ENCODE peak calls at places on chromosomes 4 and X, in seven cellular contexts. Y is upper lobe of left lung, E is tibial artery, N is epithelial cell of esophagus, M is SK-N-SH, D is IMR-90, S is HL-60. A is an unnamed sample.

GRCh38 chrX:153765138-153766079 is 1.4 kb downstream of the PLXNB3 start:
- DNase-seq in Y (no peak), E (no peak), N (no peak), M (peak; percentile 82), D (peak; percentile 5), S (no peak), A (peak; percentile 12)

GRCh38 chr4:93359609-93360008 is 468.9 kb upstream of the ATOH1 start:
- DNase-seq in Y (no peak), E (no peak), N (no peak), M (no peak), D (no peak), S (no peak), A (no peak)

GRCh38 chr4:26088433-26088928 is 174.5 kb downstream of the SMIM20 start:
- DNase-seq in Y (no peak), E (no peak), N (peak; percentile 82), M (no peak), D (peak; percentile 78), S (no peak), A (peak; percentile 38)

GRCh38 chr4:127261476-127261875 is 371.3 kb upstream of the INTU start:
- DNase-seq in Y (no peak), E (no peak), N (peak; percentile 73), M (no peak), D (no peak), S (no peak), A (no peak)

GRCh38 chr4:57080781-57081650 is 29.2 kb downstream of the IGFBP7 start:
- DNase-seq in Y (no peak), E (no peak), N (peak; percentile 91), M (no peak), D (peak; percentile 98), S (no peak), A (peak; percentile 96)

GRCh38 chr4:176156656-176157055 is 38.7 kb downstream of the SPATA4 start:
- DNase-seq in Y (no peak), E (no peak), N (peak; percentile 5), M (no peak), D (no peak), S (no peak), A (peak; percentile 57)

GRCh38 chr4:7698586-7698985 is 241.1 kb downstream of the AFAP1 start:
- DNase-seq in Y (no peak), E (no peak), N (no peak), M (peak; percentile 67), D (peak; percentile 11), S (no peak), A (no peak)

GRCh38 chrX:118631586-118631985 is 95.8 kb upstream of the IL13RA1 start:
- DNase-seq in Y (no peak), E (no peak), N (no peak), M (no peak), D (no peak), S (no peak), A (no peak)

GRCh38 chrX:96004386-96004785 is 680.3 kb upstream of the DIAPH2 start:
- DNase-seq in Y (no peak), E (no peak), N (peak; percentile 76), M (no peak), D (peak; percentile 74), S (no peak), A (peak; percentile 71)

GRCh38 chrX:147914609-147915008 is 2.9 kb downstream of the FMR1 start:
- DNase-seq in Y (no peak), E (no peak), N (no peak), M (no peak), D (no peak), S (no peak), A (no peak)

GRCh38 chr4:155854597-155855226 is 11.4 kb downstream of the ASIC5 start:
- DNase-seq in Y (no peak), E (no peak), N (no peak), M (no peak), D (peak; percentile 86), S (no peak), A (peak; percentile 17)

GRCh38 chrX:40746536-40746935 is 11.2 kb upstream of the MED14 start:
- DNase-seq in Y (no peak), E (no peak), N (no peak), M (no peak), D (no peak), S (no peak), A (no peak)

GRCh38 chrX:87663421-87663820 is 145.8 kb downstream of the KLHL4 start:
- DNase-seq in Y (no peak), E (no peak), N (peak; percentile 3), M (no peak), D (no peak), S (no peak), A (peak; percentile 18)

GRCh38 chr4:20422398-20422797 is 170.7 kb downstream of the SLIT2 start:
- DNase-seq in Y (peak; percentile 31), E (no peak), N (peak; percentile 78), M (peak; percentile 46), D (peak; percentile 52), S (no peak), A (peak; percentile 80)

GRCh38 chrX:133922390-133922772 is 63.0 kb downstream of the GPC3 start:
- DNase-seq in Y (no peak), E (no peak), N (no peak), M (no peak), D (no peak), S (no peak), A (no peak)

GRCh38 chrX:13115457-13115856 is 71.0 kb upstream of the FAM9C start:
- DNase-seq in Y (peak; percentile 36), E (no peak), N (no peak), M (no peak), D (no peak), S (no peak), A (no peak)

GRCh38 chr4:89834486-89835209 is 2.3 kb downstream of the SNCA start:
- DNase-seq in Y (no peak), E (no peak), N (no peak), M (no peak), D (no peak), S (no peak), A (no peak)

GRCh38 chr4:89835413-89835812 is 1.5 kb downstream of the SNCA start:
- DNase-seq in Y (no peak), E (no peak), N (peak; percentile 14), M (no peak), D (no peak), S (no peak), A (no peak)

GRCh38 chr4:89829470-89830138 is 7.4 kb downstream of the SNCA start:
- DNase-seq in Y (peak; percentile 44), E (no peak), N (peak; percentile 80), M (no peak), D (no peak), S (peak; percentile 83), A (peak; percentile 68)
- H3K4me3 ChIP-seq in Y (no peak overlapping the region), E (no peak overlapping the region), N (no peak overlapping the region), M (no peak overlapping the region), D (no peak overlapping the region), S (no peak overlapping the region), A (no peak overlapping the region)

DNA sequence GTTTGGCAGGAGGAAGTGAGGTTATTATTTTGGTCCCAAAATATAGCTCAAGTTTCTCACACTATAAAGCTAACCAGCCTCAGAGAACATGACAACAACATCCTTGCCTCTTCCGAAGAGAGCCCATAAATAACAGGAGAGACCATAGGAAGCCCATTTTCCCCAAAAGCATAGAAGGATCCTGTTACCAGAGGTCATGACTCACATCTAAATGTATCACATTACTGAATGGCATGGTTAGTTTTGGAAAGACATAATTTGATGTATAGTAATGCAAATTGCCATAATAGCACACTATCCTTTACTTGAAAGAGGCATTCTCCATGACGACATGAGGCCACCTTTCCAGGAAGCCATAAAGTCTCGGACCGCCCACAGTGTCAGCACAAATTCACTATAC is 238.8 kb upstream of the GRIA3 start:
- DNase-seq in Y (no peak), E (no peak), N (no peak), M (no peak), D (no peak), S (no peak), A (no peak)
- H3K4me3 ChIP-seq in Y (no peak overlapping the region), E (no peak overlapping the region), N (no peak overlapping the region), M (no peak overlapping the region), D (no peak overlapping the region), S (no peak overlapping the region), A (no peak overlapping the region)

GRCh38 chrX:141185366-141185765 is 8.4 kb upstream of the LDOC1 start:
- DNase-seq in Y (no peak), E (no peak), N (no peak), M (no peak), D (no peak), S (no peak), A (no peak)
- H3K4me3 ChIP-seq in Y (no peak overlapping the region), E (no peak overlapping the region), N (no peak overlapping the region), M (no peak overlapping the region), D (no peak overlapping the region), S (no peak overlapping the region), A (no peak overlapping the region)

GRCh38 chrX:370963-371745 is 15.6 kb downstream of the PPP2R3B start:
- DNase-seq in Y (no peak), E (no peak), N (no peak), M (no peak), D (no peak), S (no peak), A (no peak)

GRCh38 chrX:372856-373640 is 13.7 kb downstream of the PPP2R3B start:
- DNase-seq in Y (no peak), E (no peak), N (no peak), M (no peak), D (peak; percentile 44), S (no peak), A (peak; percentile 34)

GRCh38 chrX:370244-370962 is 16.3 kb downstream of the PPP2R3B start:
- DNase-seq in Y (no peak), E (no peak), N (no peak), M (no peak), D (no peak), S (no peak), A (no peak)

GRCh38 chrX:373641-374471 is 12.9 kb downstream of the PPP2R3B start:
- DNase-seq in Y (no peak), E (no peak), N (peak; percentile 53), M (no peak), D (peak; percentile 27), S (no peak), A (peak; percentile 31)

GRCh38 chrX:371907-372306 is 14.8 kb downstream of the PPP2R3B start:
- DNase-seq in Y (no peak), E (no peak), N (no peak), M (no peak), D (no peak), S (no peak), A (no peak)
- H3K4me3 ChIP-seq in Y (no peak overlapping the region), E (no peak overlapping the region), N (no peak overlapping the region), M (no peak overlapping the region), D (no peak overlapping the region), S (no peak overlapping the region), A (no peak overlapping the region)

DNA sequence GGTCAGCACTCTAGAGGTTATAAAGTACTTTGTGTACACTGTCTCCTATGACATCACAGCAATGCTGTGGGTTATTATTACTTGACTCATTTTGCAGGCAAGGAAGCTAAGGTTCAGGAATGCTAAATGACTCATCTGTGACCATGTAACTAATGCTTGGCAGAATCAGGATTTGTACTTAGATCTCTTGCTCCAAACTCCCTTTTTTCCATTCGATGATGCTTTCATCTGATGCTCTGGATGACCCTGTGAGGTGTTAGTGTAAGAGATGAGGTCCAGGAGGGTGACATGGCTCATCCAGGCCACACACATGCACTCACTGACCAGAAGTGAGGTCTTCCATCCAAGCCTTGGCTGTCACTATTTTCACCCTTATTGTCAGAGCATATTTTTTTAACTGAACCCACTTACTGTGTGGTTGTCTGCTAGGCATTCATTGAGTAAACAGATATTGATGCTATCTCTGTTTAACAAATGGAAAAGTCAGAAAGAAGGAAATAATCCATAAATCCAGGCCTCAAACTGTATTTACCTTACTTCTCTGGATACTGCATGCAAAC is 59.0 kb downstream of the RHOH start:
- DNase-seq in Y (no peak), E (no peak), N (peak; percentile 96), M (no peak), D (peak; percentile 99), S (no peak), A (peak; percentile 96)
- H3K4me3 ChIP-seq in Y (no peak overlapping the region), E (no peak overlapping the region), N (no peak overlapping the region), M (no peak overlapping the region), D (no peak overlapping the region), S (no peak overlapping the region), A (no peak overlapping the region)

GRCh38 chr4:64271601-64272081 is 137.6 kb downstream of the TECRL start:
- DNase-seq in Y (no peak), E (no peak), N (no peak), M (no peak), D (no peak), S (no peak), A (no peak)
- H3K4me3 ChIP-seq in Y (no peak overlapping the region), E (no peak overlapping the region), N (no peak overlapping the region), M (no peak overlapping the region), D (no peak overlapping the region), S (no peak overlapping the region), A (no peak overlapping the region)

A was measured in fibroblast of pulmonary artery.